ENCODE peak calls at places on chromosomes 13 and 19, in eight cellular contexts. B, R, E, U, V, G, M and L are unnamed samples.

GRCh38 chr19:36772341-36773222 is at the start of gene ZNF850:
- DNase-seq in B (peak; percentile 82), R (peak; percentile 89), E (peak; percentile 90), U (peak; percentile 93), V (peak; percentile 80), G (peak; percentile 98), M (peak; percentile 95), L (peak; percentile 97)

GRCh38 chr19:16904599-16904998 is 15.8 kb downstream of the F2RL3 start:
- DNase-seq in B (no peak), R (no peak), E (no peak), U (no peak), V (no peak), G (no peak), M (no peak), L (no peak)

GRCh38 chr19:5537870-5538269 is 29.9 kb downstream of the TINCR start:
- DNase-seq in B (no peak), R (no peak), E (no peak), U (no peak), V (no peak), G (no peak), M (no peak), L (no peak)

GRCh38 chr13:30120133-30120822 is 187.1 kb downstream of the KATNAL1 start:
- DNase-seq in B (no peak), R (no peak), E (no peak), U (no peak), V (no peak), G (no peak), M (no peak), L (peak; percentile 45)

GRCh38 chr13:50617134-50617721 is 226.3 kb downstream of the DLEU7 start:
- DNase-seq in B (no peak), R (peak; percentile 35), E (no peak), U (peak; percentile 94), V (no peak), G (peak; percentile 85), M (no peak), L (no peak)

GRCh38 chr13:20446405-20446804 is 79.3 kb downstream of the CRYL1 start:
- DNase-seq in B (no peak), R (no peak), E (no peak), U (no peak), V (no peak), G (no peak), M (no peak), L (no peak)

GRCh38 chr13:111956261-111957151 is 110.4 kb upstream of the SOX1 start:
- DNase-seq in B (no peak), R (no peak), E (no peak), U (no peak), V (no peak), G (no peak), M (no peak), L (no peak)

GRCh38 chr13:110343241-110343865 is 36.3 kb downstream of the COL4A2 start:
- DNase-seq in B (no peak), R (no peak), E (no peak), U (no peak), V (no peak), G (no peak), M (no peak), L (no peak)

GRCh38 chr19:46598372-46598917 is 2.7 kb upstream of the CALM3 start:
- DNase-seq in B (no peak), R (no peak), E (no peak), U (no peak), V (no peak), G (no peak), M (no peak), L (no peak)

GRCh38 chr19:46602392-46603194 is 1.5 kb downstream of the CALM3 start:
- DNase-seq in B (no peak), R (no peak), E (no peak), U (no peak), V (no peak), G (peak; percentile 73), M (peak; percentile 67), L (no peak)

GRCh38 chr19:46601318-46602224 is at the start of gene CALM3:
- DNase-seq in B (no peak), R (no peak), E (no peak), U (no peak), V (no peak), G (no peak), M (peak; percentile 72), L (peak; percentile 30)

GRCh38 chr19:46600393-46601317 is 475 bp upstream of the CALM3 start:
- DNase-seq in B (peak; percentile 94), R (peak; percentile 97), E (peak; percentile 93), U (peak; percentile 98), V (peak; percentile 90), G (peak; percentile 97), M (peak; percentile 97), L (peak; percentile 100)

DNA sequence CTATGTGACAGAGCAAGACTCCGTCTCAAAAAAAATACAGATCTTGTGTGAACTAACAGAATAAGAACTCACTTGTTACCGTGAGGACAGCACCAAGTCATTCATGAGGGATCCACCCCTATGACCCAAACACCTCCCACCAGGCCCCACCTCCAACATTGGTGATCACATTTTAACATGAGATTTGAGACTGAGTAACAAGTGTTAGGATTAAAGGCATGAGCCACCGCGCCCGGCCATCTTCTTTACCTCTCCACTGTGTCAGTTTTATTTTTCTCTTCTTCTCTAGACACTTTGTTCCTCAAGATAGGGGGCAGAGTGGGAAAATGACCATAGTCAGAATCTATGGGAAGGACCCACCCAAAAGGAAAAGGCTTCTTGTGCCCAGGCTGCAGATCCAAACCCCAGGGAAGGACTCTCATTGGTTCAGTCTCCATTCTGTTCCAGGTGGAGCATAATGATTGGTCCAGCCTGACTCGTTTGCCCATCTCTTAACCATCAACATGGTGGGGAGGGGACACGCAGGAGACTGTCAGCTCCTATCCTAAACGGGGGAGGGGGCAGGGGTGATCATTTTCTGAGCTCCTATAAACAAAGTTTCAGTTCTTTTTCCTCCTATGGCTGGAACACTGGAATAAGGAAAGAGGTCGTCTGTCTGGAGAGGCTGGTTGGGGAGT is 1.3 kb upstream of the CALM3 start:
- DNase-seq in B (no peak), R (no peak), E (no peak), U (no peak), V (no peak), G (no peak), M (peak; percentile 51), L (peak; percentile 24)
- H3K4me3 ChIP-seq in B (peak overlapping the region; percentile 99), R (peak overlapping the region; percentile 100), E (peak overlapping the region; percentile 92), U (peak overlapping the region; percentile 90), V (peak overlapping the region; percentile 99), G (peak overlapping the region; percentile 100), M (peak overlapping the region; percentile 95), L (peak overlapping the region; percentile 70)

DNA sequence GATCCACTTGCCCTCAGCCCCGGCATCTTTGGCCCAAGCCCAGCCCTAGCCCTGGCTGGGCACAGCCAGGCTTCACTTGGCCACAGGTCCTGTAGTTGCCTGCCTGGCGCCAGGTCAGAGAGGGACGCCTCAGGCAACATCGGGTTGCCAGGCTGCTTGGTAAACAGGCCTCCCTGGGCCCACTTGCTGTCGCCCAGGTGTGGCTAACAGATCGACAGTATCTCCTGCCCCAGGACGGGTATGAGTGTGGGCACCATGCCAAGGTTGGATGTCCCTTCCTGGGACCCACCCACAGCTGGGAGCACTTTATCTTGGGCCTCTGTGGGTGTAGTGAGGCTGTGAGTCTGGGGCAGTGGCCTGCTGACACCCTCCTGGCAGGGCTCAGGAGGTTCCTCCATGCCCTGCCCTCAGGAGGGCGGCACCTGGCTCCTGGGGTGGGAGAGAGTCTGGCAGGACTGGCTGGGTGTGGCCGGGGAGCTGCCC is 27.9 kb downstream of the CARM1 start:
- DNase-seq in B (peak; percentile 68), R (no peak), E (no peak), U (no peak), V (no peak), G (no peak), M (peak; percentile 73), L (no peak)
- H3K4me3 ChIP-seq in B (no peak overlapping the region), R (no peak overlapping the region), E (no peak overlapping the region), U (no peak overlapping the region), V (no peak overlapping the region), G (no peak overlapping the region), M (no peak overlapping the region), L (no peak overlapping the region)

GRCh38 chr19:39252458-39252857 is 3.8 kb upstream of the IFNL4 start:
- DNase-seq in B (no peak), R (no peak), E (no peak), U (no peak), V (no peak), G (no peak), M (no peak), L (no peak)

GRCh38 chr19:39251081-39251480 is 2.4 kb upstream of the IFNL4 start:
- DNase-seq in B (no peak), R (no peak), E (no peak), U (no peak), V (no peak), G (no peak), M (no peak), L (no peak)

GRCh38 chr19:39247701-39248664 is 673 bp downstream of the IFNL4 start:
- DNase-seq in B (no peak), R (no peak), E (no peak), U (no peak), V (no peak), G (peak; percentile 53), M (peak; percentile 64), L (no peak)

GRCh38 chr19:39246951-39247669 is 1.5 kb downstream of the IFNL4 start:
- DNase-seq in B (no peak), R (no peak), E (no peak), U (no peak), V (no peak), G (peak; percentile 47), M (peak; percentile 68), L (no peak)

GRCh38 chr19:39248806-39249205 is at the start of gene IFNL4:
- DNase-seq in B (no peak), R (no peak), E (no peak), U (no peak), V (no peak), G (no peak), M (no peak), L (no peak)
- H3K4me3 ChIP-seq in B (no peak within 1 kb of the TSS), R (no peak within 1 kb of the TSS), E (no peak within 1 kb of the TSS), U (no peak within 1 kb of the TSS), V (peak within 1 kb of the TSS; percentile 41), G (no peak within 1 kb of the TSS), M (no peak within 1 kb of the TSS), L (no peak within 1 kb of the TSS)

GRCh38 chr19:46412034-46412982 is 1.1 kb downstream of the CCDC8 start:
- DNase-seq in B (no peak), R (no peak), E (no peak), U (no peak), V (no peak), G (peak; percentile 31), M (no peak), L (no peak)

GRCh38 chr19:46412983-46413261 is 442 bp downstream of the CCDC8 start:
- DNase-seq in B (no peak), R (no peak), E (no peak), U (no peak), V (no peak), G (peak; percentile 38), M (no peak), L (no peak)

GRCh38 chr19:46420056-46420455 is 6.7 kb upstream of the CCDC8 start:
- DNase-seq in B (no peak), R (no peak), E (no peak), U (no peak), V (no peak), G (no peak), M (no peak), L (no peak)

GRCh38 chr19:46413262-46414031 is at the start of gene CCDC8:
- DNase-seq in B (peak; percentile 44), R (peak; percentile 80), E (no peak), U (peak; percentile 88), V (no peak), G (peak; percentile 74), M (peak; percentile 88), L (no peak)

DNA sequence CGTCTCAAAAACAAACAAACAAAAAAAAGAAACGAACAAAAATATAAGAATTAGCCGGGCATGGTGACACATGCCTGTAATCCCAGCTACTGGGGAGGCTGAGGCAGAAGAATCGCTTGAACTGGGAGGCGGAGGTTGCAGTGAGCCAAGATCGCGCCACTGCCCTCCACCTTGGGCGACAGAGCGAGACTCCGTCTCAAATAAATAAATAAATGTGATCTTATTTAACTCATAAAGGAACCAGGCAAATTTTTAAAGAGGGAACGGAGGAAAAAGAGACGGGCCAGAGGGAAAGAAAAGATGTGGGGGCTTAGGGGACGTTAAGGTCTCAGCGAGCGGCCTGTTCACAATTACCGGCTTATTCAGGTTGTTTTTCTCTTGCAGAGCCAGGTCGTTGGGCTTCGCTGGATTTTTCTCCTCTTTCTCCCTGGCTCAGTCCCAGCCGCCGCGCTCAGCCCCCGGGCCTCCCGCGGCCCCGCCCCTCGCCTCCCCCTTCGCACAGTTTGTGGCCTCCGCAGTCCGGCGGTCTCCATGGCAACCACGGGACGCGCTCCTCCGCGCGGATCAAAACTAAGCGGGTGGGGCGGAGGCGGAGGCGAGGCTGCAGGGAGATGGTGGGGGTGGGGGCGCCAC is 2.8 kb upstream of the CCDC8 start:
- DNase-seq in B (no peak), R (peak; percentile 45), E (no peak), U (peak; percentile 76), V (peak; percentile 73), G (peak; percentile 86), M (peak; percentile 92), L (no peak)
- H3K4me3 ChIP-seq in B (peak overlapping the region; percentile 41), R (peak overlapping the region; percentile 12), E (no peak overlapping the region), U (peak overlapping the region; percentile 58), V (peak overlapping the region; percentile 73), G (peak overlapping the region; percentile 64), M (peak overlapping the region; percentile 33), L (no peak overlapping the region)